ENCODE peak calls at places on chromosome 16, in seven cellular contexts. N is neural crest cell, J is fibroblast of mammary gland, K is prostate gland, D is esophagus muscularis mucosa, A is heart right ventricle, R is IMR-90. Q is an unnamed sample.
A peak's percentile ranks its signal among the peaks of the same experiment; 100 is the strongest.

GRCh38 chr16:66840883-66841282 is 3.3 kb upstream of the CA7 start:
- DNase-seq in N (no peak), J (no peak), K (no peak), D (no peak), A (no peak), R (no peak), Q (no peak)

GRCh38 chr16:27515874-27516353 is 33.8 kb downstream of the GTF3C1 start:
- DNase-seq in N (peak; percentile 29), J (peak; percentile 21), K (no peak), D (no peak), A (no peak), R (no peak), Q (no peak)

GRCh38 chr16:55915116-55915827 is 40.1 kb upstream of the CES5A start:
- DNase-seq in N (no peak), J (no peak), K (no peak), D (peak; percentile 64), A (no peak), R (no peak), Q (no peak)

GRCh38 chr16:85082553-85083050 is 29.7 kb downstream of the CIBAR2 start:
- DNase-seq in N (no peak), J (no peak), K (no peak), D (no peak), A (no peak), R (no peak), Q (no peak)

GRCh38 chr16:67198238-67198734 is 645 bp upstream of the ELMO3 start:
- DNase-seq in N (no peak), J (peak; percentile 51), K (peak; percentile 47), D (no peak), A (no peak), R (peak; percentile 29), Q (no peak)

GRCh38 chr16:2242598-2242997 is 6.4 kb downstream of the DNASE1L2 start:
- DNase-seq in N (no peak), J (no peak), K (no peak), D (no peak), A (no peak), R (no peak), Q (no peak)

GRCh38 chr16:62036101-62036806 is at the start of gene CDH8:
- DNase-seq in N (peak; percentile 43), J (no peak), K (no peak), D (no peak), A (no peak), R (no peak), Q (peak; percentile 12)

GRCh38 chr16:66948034-66948821 is 12.8 kb upstream of the CES3 start:
- DNase-seq in N (no peak), J (no peak), K (no peak), D (no peak), A (no peak), R (no peak), Q (no peak)

GRCh38 chr16:62022688-62023087 is 13.6 kb downstream of the CDH8 start:
- DNase-seq in N (no peak), J (no peak), K (no peak), D (no peak), A (no peak), R (no peak), Q (no peak)

GRCh38 chr16:2843526-2843925 is 13.4 kb downstream of the ZG16B start:
- DNase-seq in N (no peak), J (no peak), K (no peak), D (no peak), A (no peak), R (no peak), Q (no peak)

GRCh38 chr16:73956592-73957495 is 339.8 kb upstream of the PSMD7 start:
- DNase-seq in N (peak; percentile 76), J (peak; percentile 65), K (peak; percentile 49), D (no peak), A (peak; percentile 21), R (peak; percentile 64), Q (peak; percentile 23)

GRCh38 chr16:964696-965395 is 5.9 kb downstream of the LMF1 start:
- DNase-seq in N (no peak), J (no peak), K (peak; percentile 58), D (no peak), A (no peak), R (no peak), Q (peak; percentile 24)

GRCh38 chr16:1763521-1764511 is 7.5 kb downstream of the NME3 start:
- DNase-seq in N (peak; percentile 67), J (no peak), K (no peak), D (no peak), A (no peak), R (no peak), Q (no peak)

GRCh38 chr16:57472665-57473060 is 10.2 kb downstream of the POLR2C start:
- DNase-seq in N (no peak), J (no peak), K (no peak), D (no peak), A (no peak), R (no peak), Q (no peak)

GRCh38 chr16:83781-84615 is 6.0 kb downstream of the MPG start:
- DNase-seq in N (no peak), J (peak; percentile 70), K (no peak), D (no peak), A (no peak), R (peak; percentile 28), Q (peak; percentile 37)

DNA sequence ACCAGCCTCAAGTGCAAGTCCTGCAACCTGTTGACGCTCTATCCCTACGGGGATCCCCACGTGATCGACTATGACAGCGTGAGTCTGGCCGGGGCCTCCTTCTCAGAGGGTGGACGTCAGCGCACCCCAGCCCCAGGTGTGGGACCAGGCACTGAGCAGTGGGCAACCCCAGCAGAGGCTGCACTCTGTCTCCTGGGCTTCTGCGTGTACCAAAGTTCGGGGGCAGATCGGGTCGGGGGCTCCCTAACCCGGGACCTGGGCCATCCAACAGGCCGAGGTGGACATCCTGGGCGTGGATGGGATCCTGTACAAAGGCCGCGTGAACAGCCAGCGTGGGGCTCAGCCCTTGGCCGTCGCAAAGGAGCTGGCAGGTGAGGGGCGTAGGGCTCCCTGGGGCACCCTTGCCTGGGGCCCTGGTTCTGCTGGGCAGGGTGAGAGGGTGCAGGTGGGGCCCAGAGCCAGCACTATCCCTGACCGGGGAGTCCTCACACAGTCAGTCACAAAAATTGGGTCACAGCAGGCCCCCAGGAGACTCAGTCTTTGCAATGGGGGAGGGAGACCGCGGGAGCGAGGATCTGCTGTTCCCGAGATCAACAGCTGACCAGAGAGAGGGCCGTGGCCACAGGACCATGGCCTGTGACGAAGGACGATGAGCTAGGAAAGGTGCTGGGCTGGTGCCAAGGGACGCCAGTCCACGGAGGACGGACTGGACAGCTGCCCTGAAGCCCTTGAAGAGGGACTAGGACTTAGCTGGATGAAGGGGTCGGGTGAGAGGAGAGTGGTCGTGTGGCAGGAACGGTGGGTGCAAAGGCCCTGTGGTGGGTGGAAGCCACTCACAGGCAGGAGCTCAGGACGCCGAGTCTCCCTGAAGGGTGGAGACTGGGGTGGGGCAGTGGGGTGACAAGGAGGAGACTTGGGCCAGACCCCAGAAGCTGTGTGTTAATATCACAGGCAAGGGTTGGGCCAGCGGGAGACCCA is 20.0 kb downstream of the UBALD1 start:
- DNase-seq in N (no peak), J (no peak), K (no peak), D (no peak), A (no peak), R (no peak), Q (no peak)
- TF ChIP-seq CTCF in N (no peak), J (no peak), K (no peak), D (no peak), A (no peak), R (no peak), Q (no peak)

GRCh38 chr16:31711344-31711845 is 162.2 kb upstream of the ZNF267 start:
- DNase-seq in N (no peak), J (no peak), K (no peak), D (no peak), A (no peak), R (no peak), Q (no peak)
- TF ChIP-seq CTCF in N (no peak), J (no peak), K (no peak), D (no peak), A (no peak), R (no peak), Q (no peak)

GRCh38 chr16:81634380-81635121 is 144.5 kb upstream of the PLCG2 start:
- DNase-seq in N (no peak), J (no peak), K (no peak), D (no peak), A (no peak), R (peak; percentile 73), Q (peak; percentile 65)

GRCh38 chr16:81633680-81634379 is 145.3 kb upstream of the PLCG2 start:
- DNase-seq in N (no peak), J (no peak), K (no peak), D (no peak), A (no peak), R (no peak), Q (no peak)

GRCh38 chr16:81635336-81635947 is 143.6 kb upstream of the PLCG2 start:
- DNase-seq in N (no peak), J (no peak), K (no peak), D (no peak), A (no peak), R (no peak), Q (no peak)

GRCh38 chr16:81632392-81633146 is 146.5 kb upstream of the PLCG2 start:
- DNase-seq in N (no peak), J (peak; percentile 60), K (no peak), D (no peak), A (no peak), R (peak; percentile 94), Q (peak; percentile 93)

DNA sequence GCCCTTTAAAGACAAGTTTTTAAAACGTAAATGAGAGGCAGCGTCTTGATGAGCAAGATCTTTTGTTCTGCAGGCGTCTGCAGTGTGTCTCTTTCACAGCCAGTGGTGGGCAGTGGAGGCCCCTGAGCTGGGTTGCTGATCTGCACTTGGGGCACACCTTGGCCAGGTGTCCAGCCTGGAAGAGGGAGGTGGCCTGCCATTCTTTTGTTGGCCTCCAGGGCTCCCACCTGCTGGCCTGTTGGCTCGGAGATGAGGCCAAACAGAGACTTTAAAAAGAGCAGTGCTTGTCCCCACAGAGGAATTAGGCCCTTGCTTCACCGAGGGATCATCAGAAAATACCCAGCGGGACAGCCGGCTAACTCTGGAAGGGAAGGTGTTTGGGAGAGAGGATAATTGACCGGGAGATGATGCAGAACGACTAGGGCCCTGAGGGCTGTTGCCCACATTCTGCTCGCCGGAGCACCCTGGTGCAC is 145.9 kb upstream of the PLCG2 start:
- DNase-seq in N (no peak), J (no peak), K (no peak), D (no peak), A (no peak), R (no peak), Q (no peak)
- TF ChIP-seq CTCF in N (peak; percentile 47), J (no peak), K (no peak), D (no peak), A (no peak), R (no peak), Q (peak; percentile 11)

GRCh38 chr16:87406495-87407088 is 14.5 kb downstream of the MAP1LC3B start:
- DNase-seq in N (no peak), J (no peak), K (no peak), D (no peak), A (no peak), R (no peak), Q (no peak)

GRCh38 chr16:87409781-87410180 is 17.6 kb downstream of the MAP1LC3B start:
- DNase-seq in N (no peak), J (no peak), K (no peak), D (no peak), A (no peak), R (no peak), Q (no peak)

GRCh38 chr16:87407511-87408112 is 15.5 kb downstream of the MAP1LC3B start:
- DNase-seq in N (no peak), J (peak; percentile 35), K (no peak), D (no peak), A (peak; percentile 51), R (no peak), Q (peak; percentile 80)

GRCh38 chr16:87409153-87409552 is 17.0 kb downstream of the MAP1LC3B start:
- DNase-seq in N (no peak), J (no peak), K (no peak), D (no peak), A (no peak), R (no peak), Q (no peak)

GRCh38 chr16:87404764-87405625 is 12.9 kb downstream of the MAP1LC3B start:
- DNase-seq in N (no peak), J (no peak), K (no peak), D (no peak), A (no peak), R (no peak), Q (no peak)
- TF ChIP-seq CTCF in N (no peak), J (no peak), K (no peak), D (no peak), A (no peak), R (no peak), Q (no peak)

Q was measured in astrocyte.